ENCODE peak calls at places on chromosomes 4 and X, in six cellular contexts. One of them, this sample, is unnamed.

GRCh38 chrX:120309873-120310730 is 1.2 kb downstream of the TMEM255A start:
- DNase-seq in glutamatergic neuron: no peak
- DNase-seq in transverse colon: no peak
- DNase-seq in activated CD8-positive, alpha-beta memory T cell treated with anti-CD3 and anti-CD28 coated beads for 4 hours: no peak
- DNase-seq in hepatocyte: peak; percentile 22
- DNase-seq in T-helper 2 cell: no peak
- DNase-seq in this sample: no peak

GRCh38 chr4:155079866-155080265 is 128.6 kb upstream of the NPY2R start:
- DNase-seq in glutamatergic neuron: no peak
- DNase-seq in transverse colon: no peak
- DNase-seq in activated CD8-positive, alpha-beta memory T cell treated with anti-CD3 and anti-CD28 coated beads for 4 hours: no peak
- DNase-seq in hepatocyte: no peak
- DNase-seq in T-helper 2 cell: no peak
- DNase-seq in this sample: no peak

GRCh38 chr4:145719752-145720624 is 40.0 kb downstream of the C4orf51 start:
- DNase-seq in glutamatergic neuron: no peak
- DNase-seq in transverse colon: no peak
- DNase-seq in activated CD8-positive, alpha-beta memory T cell treated with anti-CD3 and anti-CD28 coated beads for 4 hours: no peak
- DNase-seq in hepatocyte: no peak
- DNase-seq in T-helper 2 cell: no peak
- DNase-seq in this sample: no peak

GRCh38 chr4:105630670-105631655 is 77.5 kb downstream of the INTS12 start:
- DNase-seq in glutamatergic neuron: no peak
- DNase-seq in transverse colon: no peak
- DNase-seq in activated CD8-positive, alpha-beta memory T cell treated with anti-CD3 and anti-CD28 coated beads for 4 hours: no peak
- DNase-seq in hepatocyte: no peak
- DNase-seq in T-helper 2 cell: no peak
- DNase-seq in this sample: no peak

GRCh38 chrX:103153661-103154060 is 60.7 kb upstream of the NXF3 start:
- DNase-seq in glutamatergic neuron: no peak
- DNase-seq in transverse colon: no peak
- DNase-seq in activated CD8-positive, alpha-beta memory T cell treated with anti-CD3 and anti-CD28 coated beads for 4 hours: no peak
- DNase-seq in hepatocyte: no peak
- DNase-seq in T-helper 2 cell: no peak
- DNase-seq in this sample: no peak

GRCh38 chr4:17010426-17011087 is 112.1 kb upstream of the LDB2 start:
- DNase-seq in glutamatergic neuron: no peak
- DNase-seq in transverse colon: no peak
- DNase-seq in activated CD8-positive, alpha-beta memory T cell treated with anti-CD3 and anti-CD28 coated beads for 4 hours: no peak
- DNase-seq in hepatocyte: no peak
- DNase-seq in T-helper 2 cell: no peak
- DNase-seq in this sample: no peak

GRCh38 chr4:157312702-157313101 is 92.2 kb downstream of the GRIA2 start:
- DNase-seq in glutamatergic neuron: no peak
- DNase-seq in transverse colon: no peak
- DNase-seq in activated CD8-positive, alpha-beta memory T cell treated with anti-CD3 and anti-CD28 coated beads for 4 hours: no peak
- DNase-seq in hepatocyte: no peak
- DNase-seq in T-helper 2 cell: no peak
- DNase-seq in this sample: no peak

GRCh38 chrX:151974336-151975227 is at the start of gene GABRE:
- DNase-seq in glutamatergic neuron: peak; percentile 36
- DNase-seq in transverse colon: peak; percentile 73
- DNase-seq in activated CD8-positive, alpha-beta memory T cell treated with anti-CD3 and anti-CD28 coated beads for 4 hours: no peak
- DNase-seq in hepatocyte: peak; percentile 72
- DNase-seq in T-helper 2 cell: no peak
- DNase-seq in this sample: peak; percentile 68

GRCh38 chr4:78688385-78688784 is 87.8 kb upstream of the BMP2K start:
- DNase-seq in glutamatergic neuron: no peak
- DNase-seq in transverse colon: no peak
- DNase-seq in activated CD8-positive, alpha-beta memory T cell treated with anti-CD3 and anti-CD28 coated beads for 4 hours: no peak
- DNase-seq in hepatocyte: no peak
- DNase-seq in T-helper 2 cell: no peak
- DNase-seq in this sample: no peak

GRCh38 chr4:169440446-169440845 is 169.7 kb upstream of the SH3RF1 start:
- DNase-seq in glutamatergic neuron: no peak
- DNase-seq in transverse colon: no peak
- DNase-seq in activated CD8-positive, alpha-beta memory T cell treated with anti-CD3 and anti-CD28 coated beads for 4 hours: no peak
- DNase-seq in hepatocyte: no peak
- DNase-seq in T-helper 2 cell: no peak
- DNase-seq in this sample: no peak

GRCh38 chrX:101530944-101531343 is 19.4 kb upstream of the ARMCX1 start:
- DNase-seq in glutamatergic neuron: no peak
- DNase-seq in transverse colon: no peak
- DNase-seq in activated CD8-positive, alpha-beta memory T cell treated with anti-CD3 and anti-CD28 coated beads for 4 hours: no peak
- DNase-seq in hepatocyte: no peak
- DNase-seq in T-helper 2 cell: no peak
- DNase-seq in this sample: no peak

GRCh38 chr4:140300271-140300970 is 73.0 kb upstream of the SCOC start:
- DNase-seq in glutamatergic neuron: no peak
- DNase-seq in transverse colon: no peak
- DNase-seq in activated CD8-positive, alpha-beta memory T cell treated with anti-CD3 and anti-CD28 coated beads for 4 hours: no peak
- DNase-seq in hepatocyte: peak; percentile 45
- DNase-seq in T-helper 2 cell: no peak
- DNase-seq in this sample: no peak

GRCh38 chr4:73021634-73022033 is 47.9 kb downstream of the COX18 start:
- DNase-seq in glutamatergic neuron: no peak
- DNase-seq in transverse colon: no peak
- DNase-seq in activated CD8-positive, alpha-beta memory T cell treated with anti-CD3 and anti-CD28 coated beads for 4 hours: no peak
- DNase-seq in hepatocyte: peak; percentile 67
- DNase-seq in T-helper 2 cell: no peak
- DNase-seq in this sample: no peak

GRCh38 chr4:52560844-52561280 is 98.2 kb downstream of the USP46 start:
- DNase-seq in glutamatergic neuron: no peak
- DNase-seq in transverse colon: no peak
- DNase-seq in activated CD8-positive, alpha-beta memory T cell treated with anti-CD3 and anti-CD28 coated beads for 4 hours: no peak
- DNase-seq in hepatocyte: no peak
- DNase-seq in T-helper 2 cell: no peak
- DNase-seq in this sample: no peak

GRCh38 chrX:103248553-103248952 is 6.4 kb downstream of the TCEAL8 start:
- DNase-seq in glutamatergic neuron: no peak
- DNase-seq in transverse colon: no peak
- DNase-seq in activated CD8-positive, alpha-beta memory T cell treated with anti-CD3 and anti-CD28 coated beads for 4 hours: no peak
- DNase-seq in hepatocyte: no peak
- DNase-seq in T-helper 2 cell: no peak
- DNase-seq in this sample: no peak

This sample was measured in heart right ventricle.